ENCODE peak calls at places on chromosomes 1 and 21, in four cellular contexts. C is cardiac muscle cell, A is left ventricle myocardium inferior, M is thoracic aorta. E is an unnamed sample.
A peak's percentile ranks its signal among the peaks of the same experiment; 100 is the strongest.

GRCh38 chr21:32378956-32379355 is 13.9 kb downstream of the URB1 start:
- DNase-seq in C (no peak), A (peak; percentile 49), M (no peak), E (no peak)

GRCh38 chr1:108199781-108200626 is at the start of gene SLC25A24:
- DNase-seq in C (peak; percentile 87), A (peak; percentile 88), M (peak; percentile 25), E (peak; percentile 21)

GRCh38 chr1:31785020-31785946 is 21.1 kb upstream of the ADGRB2 start:
- DNase-seq in C (no peak), A (no peak), M (no peak), E (no peak)

GRCh38 chr1:115453666-115454065 is 115.6 kb upstream of the NGF start:
- DNase-seq in C (no peak), A (no peak), M (no peak), E (no peak)

GRCh38 chr1:190178827-190179226 is 298.8 kb downstream of the BRINP3 start:
- DNase-seq in C (no peak), A (no peak), M (no peak), E (no peak)

GRCh38 chr1:67162954-67163353 is 3.3 kb upstream of the IL23R start:
- DNase-seq in C (no peak), A (no peak), M (no peak), E (no peak)

GRCh38 chr1:225448146-225448805 is 20.4 kb upstream of the LBR start:
- DNase-seq in C (no peak), A (no peak), M (no peak), E (no peak)

GRCh38 chr1:184085667-184086066 is 34.1 kb downstream of the TSEN15 start:
- DNase-seq in C (no peak), A (no peak), M (no peak), E (no peak)

GRCh38 chr1:32392358-32392757 is 1.9 kb downstream of the BSDC1 start:
- DNase-seq in C (no peak), A (no peak), M (no peak), E (no peak)

GRCh38 chr1:81559662-81560350 is 240.9 kb upstream of the ADGRL2 start:
- DNase-seq in C (no peak), A (no peak), M (no peak), E (no peak)

GRCh38 chr1:231160851-231161710 is 777 bp upstream of the TRIM67 start:
- DNase-seq in C (peak; percentile 14), A (no peak), M (no peak), E (no peak)

GRCh38 chr1:63522891-63523728 is at the start of the genes EFCAB7 and ITGB3BP:
- DNase-seq in C (peak; percentile 92), A (peak; percentile 78), M (peak; percentile 58), E (peak; percentile 46)

GRCh38 chr1:39205102-39205780 is 746 bp downstream of the MACF1 start:
- DNase-seq in C (peak; percentile 40), A (peak; percentile 37), M (no peak), E (no peak)

GRCh38 chr1:220879509-220880366 is 495 bp downstream of the HLX start:
- DNase-seq in C (peak; percentile 69), A (peak; percentile 64), M (no peak), E (no peak)

GRCh38 chr1:11068556-11069232 is 8.9 kb upstream of the SRM start:
- DNase-seq in C (no peak), A (no peak), M (no peak), E (no peak)

GRCh38 chr1:204660509-204660908 is 25.0 kb downstream of the LRRN2 start:
- DNase-seq in C (no peak), A (no peak), M (no peak), E (no peak)

GRCh38 chr1:204662530-204662929 is 23.0 kb downstream of the LRRN2 start:
- DNase-seq in C (no peak), A (no peak), M (no peak), E (no peak)

GRCh38 chr1:204659061-204659460 is 26.5 kb downstream of the LRRN2 start:
- DNase-seq in C (no peak), A (no peak), M (no peak), E (no peak)

GRCh38 chr1:204669579-204669978 is 16.0 kb downstream of the LRRN2 start:
- DNase-seq in C (no peak), A (no peak), M (no peak), E (no peak)

GRCh38 chr1:204664251-204664650 is 21.3 kb downstream of the LRRN2 start:
- DNase-seq in C (no peak), A (no peak), M (no peak), E (no peak)
- H3K4me3 ChIP-seq in C (no peak overlapping the region), A (no peak overlapping the region), M (no peak overlapping the region), E (no peak overlapping the region)

GRCh38 chr1:8363186-8363585 is 45.3 kb downstream of the SLC45A1 start:
- DNase-seq in C (no peak), A (no peak), M (no peak), E (no peak)

GRCh38 chr1:8362701-8363101 is 44.8 kb downstream of the SLC45A1 start:
- DNase-seq in C (no peak), A (no peak), M (no peak), E (no peak)

GRCh38 chr1:8365661-8366362 is 47.9 kb downstream of the SLC45A1 start:
- DNase-seq in C (no peak), A (no peak), M (no peak), E (no peak)

GRCh38 chr1:8363764-8364301 is 45.9 kb downstream of the SLC45A1 start:
- DNase-seq in C (no peak), A (no peak), M (no peak), E (no peak)

DNA sequence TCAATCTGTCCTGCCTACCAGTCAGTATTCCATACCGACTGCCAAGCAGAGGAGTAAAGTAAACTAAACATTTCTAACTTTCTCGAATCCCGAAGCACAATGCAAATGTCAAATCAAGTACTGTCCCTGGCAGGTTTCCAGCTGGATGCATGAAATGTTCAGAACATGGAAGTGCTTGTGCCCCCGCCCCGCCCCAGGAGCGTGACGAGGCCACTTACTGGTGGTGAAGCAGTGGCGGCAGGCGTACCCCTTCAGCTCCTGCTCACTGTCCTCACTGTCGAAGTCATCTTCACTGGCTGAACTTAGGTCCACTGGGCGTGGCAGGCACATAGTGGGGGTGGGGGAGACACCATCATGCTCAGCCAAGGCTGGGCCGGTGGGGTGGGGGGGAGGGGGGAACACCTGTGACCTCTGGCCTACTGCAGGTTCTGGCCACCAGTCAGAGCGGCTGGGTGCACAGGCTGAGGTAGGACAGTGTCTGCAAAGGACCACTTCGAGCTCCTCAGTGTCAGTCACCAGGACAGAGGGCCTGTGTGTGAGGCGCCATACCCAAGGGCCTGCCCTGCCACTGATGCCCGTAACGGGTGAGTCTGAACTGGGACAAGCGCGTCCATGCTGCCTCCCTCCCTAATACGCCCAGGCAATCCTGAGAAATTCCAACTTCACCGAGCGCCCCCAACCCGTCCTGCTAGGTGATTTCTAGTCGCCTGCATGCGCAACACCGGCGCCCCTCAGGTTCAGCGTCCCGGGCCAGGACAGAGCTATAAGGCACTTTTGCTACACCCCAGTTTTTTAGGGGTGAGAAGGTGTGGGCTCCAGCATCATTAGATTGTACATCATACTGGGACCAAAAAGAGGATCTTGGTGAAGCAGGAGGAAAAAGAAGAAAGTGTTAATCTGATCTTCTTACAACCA is 46.9 kb downstream of the SLC45A1 start:
- DNase-seq in C (no peak), A (peak; percentile 71), M (no peak), E (no peak)
- H3K36me3 ChIP-seq in C (peaks cover 28% of the 10 kb centered on the region), A (peaks cover 66% of the 10 kb centered on the region), M (peaks cover 45% of the 10 kb centered on the region), E (peaks cover 30% of the 10 kb centered on the region)

GRCh38 chr1:35220976-35221375 is 28.0 kb upstream of the SFPQ start:
- DNase-seq in C (peak; percentile 12), A (no peak), M (no peak), E (no peak)
- TF ChIP-seq CTCF in C (peak; percentile 46), A (peak; percentile 33), M (no peak), E (no peak)

GRCh38 chr1:109643385-109644230 is 12.3 kb upstream of the GSTM4 start:
- DNase-seq in C (peak; percentile 90), A (peak; percentile 83), M (no peak), E (no peak)
- H3K4me3 ChIP-seq in C (no peak overlapping the region), A (no peak overlapping the region), M (no peak overlapping the region), E (no peak overlapping the region)

GRCh38 chr1:160328171-160328570 is 14.9 kb downstream of the COPA start:
- DNase-seq in C (no peak), A (no peak), M (no peak), E (no peak)

GRCh38 chr1:160326393-160326792 is 16.7 kb downstream of the COPA start:
- DNase-seq in C (no peak), A (no peak), M (no peak), E (no peak)

GRCh38 chr1:160330119-160330518 is 12.9 kb downstream of the COPA start:
- DNase-seq in C (no peak), A (no peak), M (no peak), E (no peak)

GRCh38 chr1:160322831-160323230 is 20.2 kb downstream of the COPA start:
- DNase-seq in C (no peak), A (no peak), M (no peak), E (no peak)

DNA sequence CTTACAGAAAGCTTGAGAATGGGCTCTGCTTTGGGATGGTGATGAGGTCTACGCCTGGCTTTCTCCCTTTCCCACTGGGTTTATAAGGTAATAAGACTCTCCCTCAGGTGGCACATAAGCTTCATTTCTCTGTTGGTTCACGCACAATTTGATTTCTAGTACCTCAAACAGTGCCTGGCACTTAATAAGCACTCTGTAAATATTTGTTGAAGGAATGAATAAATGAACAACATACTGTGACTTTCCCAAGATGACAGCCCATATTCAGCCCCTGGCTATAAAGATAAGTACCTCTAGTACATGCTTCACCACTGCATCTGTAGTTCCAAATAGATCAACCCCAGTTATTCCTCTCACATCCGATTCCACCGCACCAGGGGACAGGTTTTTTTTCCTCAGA is 17.8 kb downstream of the COPA start:
- DNase-seq in C (no peak), A (no peak), M (no peak), E (no peak)
- H3K36me3 ChIP-seq in C (peaks cover 52% of the 10 kb centered on the region), A (peaks cover 91% of the 10 kb centered on the region), M (peaks cover 56% of the 10 kb centered on the region), E (peaks cover 14% of the 10 kb centered on the region)

GRCh38 chr1:181501612-181502011 is 18.3 kb downstream of the CACNA1E start:
- DNase-seq in C (no peak), A (no peak), M (no peak), E (no peak)

GRCh38 chr1:181496759-181497158 is 13.4 kb downstream of the CACNA1E start:
- DNase-seq in C (no peak), A (no peak), M (no peak), E (no peak)

GRCh38 chr1:181493885-181494284 is 10.6 kb downstream of the CACNA1E start:
- DNase-seq in C (no peak), A (no peak), M (no peak), E (no peak)

GRCh38 chr1:181499825-181500224 is 16.5 kb downstream of the CACNA1E start:
- DNase-seq in C (no peak), A (no peak), M (no peak), E (no peak)

GRCh38 chr1:181497870-181498269 is 14.6 kb downstream of the CACNA1E start:
- DNase-seq in C (no peak), A (no peak), M (no peak), E (no peak)
- TF ChIP-seq CTCF in C (no peak), A (no peak), M (no peak), E (no peak)